ENCODE peak calls at places on chromosomes 5 and 9, in nine cellular contexts. N, F, R, B, S, W, Z, K and Q are unnamed samples.

GRCh38 chr9:137316012-137316981 is 14.2 kb upstream of the NRARP start:
- DNase-seq in N (peak; percentile 65), F (peak; percentile 97), R (no peak), B (no peak), S (peak; percentile 80), W (no peak), Z (no peak), K (no peak), Q (no peak)

GRCh38 chr9:78215706-78216105 is 20.2 kb upstream of the CEP78 start:
- DNase-seq in N (no peak), F (no peak), R (no peak), B (no peak), S (no peak), W (no peak), Z (no peak), K (peak; percentile 62), Q (no peak)

GRCh38 chr5:79173626-79174025 is 62.0 kb downstream of the BHMT start:
- DNase-seq in N (no peak), F (no peak), R (no peak), B (no peak), S (peak; percentile 36), W (no peak), Z (no peak), K (no peak), Q (no peak)

GRCh38 chr5:78486223-78486622 is 125.8 kb downstream of the SCAMP1 start:
- DNase-seq in N (no peak), F (no peak), R (no peak), B (no peak), S (no peak), W (no peak), Z (no peak), K (no peak), Q (no peak)

GRCh38 chr9:3962467-3962866 is 337.4 kb downstream of the GLIS3 start:
- DNase-seq in N (no peak), F (no peak), R (peak; percentile 8), B (no peak), S (no peak), W (peak; percentile 32), Z (no peak), K (peak; percentile 86), Q (no peak)

GRCh38 chr5:91469517-91470165 is 86.5 kb upstream of the ARRDC3 start:
- DNase-seq in N (no peak), F (no peak), R (no peak), B (no peak), S (no peak), W (peak; percentile 48), Z (no peak), K (peak; percentile 50), Q (no peak)

GRCh38 chr9:136995370-136995769 is 998 bp downstream of the CLIC3 start:
- DNase-seq in N (no peak), F (no peak), R (no peak), B (no peak), S (no peak), W (no peak), Z (no peak), K (no peak), Q (no peak)

GRCh38 chr5:175479125-175479881 is 943 bp downstream of the SFXN1 start:
- DNase-seq in N (no peak), F (no peak), R (no peak), B (no peak), S (no peak), W (no peak), Z (no peak), K (no peak), Q (no peak)

GRCh38 chr5:179860301-179860700 is 1.7 kb upstream of the MRNIP start:
- DNase-seq in N (no peak), F (no peak), R (no peak), B (no peak), S (no peak), W (no peak), Z (no peak), K (no peak), Q (no peak)

GRCh38 chr9:3912817-3913216 is 387.0 kb upstream of the RFX3 start:
- DNase-seq in N (no peak), F (no peak), R (no peak), B (no peak), S (no peak), W (peak; percentile 69), Z (no peak), K (peak; percentile 89), Q (no peak)

GRCh38 chr5:1995491-1995890 is 112.8 kb upstream of the IRX4 start:
- DNase-seq in N (no peak), F (no peak), R (no peak), B (no peak), S (no peak), W (no peak), Z (no peak), K (no peak), Q (no peak)

GRCh38 chr5:110441035-110441434 is 285.4 kb downstream of the TMEM232 start:
- DNase-seq in N (no peak), F (peak; percentile 6), R (no peak), B (no peak), S (peak; percentile 31), W (peak; percentile 20), Z (no peak), K (peak; percentile 19), Q (no peak)

GRCh38 chr5:33857037-33857436 is 34.8 kb downstream of the ADAMTS12 start:
- DNase-seq in N (no peak), F (no peak), R (no peak), B (no peak), S (no peak), W (no peak), Z (no peak), K (no peak), Q (no peak)

GRCh38 chr5:120146787-120147186 is 317.3 kb upstream of the PRR16 start:
- DNase-seq in N (no peak), F (no peak), R (no peak), B (no peak), S (no peak), W (no peak), Z (no peak), K (no peak), Q (no peak)

GRCh38 chr5:147949711-147950573 is 43.6 kb upstream of the C5orf46 start:
- DNase-seq in N (peak; percentile 63), F (peak; percentile 54), R (peak; percentile 4), B (no peak), S (peak; percentile 87), W (peak; percentile 46), Z (no peak), K (peak; percentile 50), Q (no peak)

GRCh38 chr5:173772407-173773059 is 115.6 kb upstream of the CPEB4 start:
- DNase-seq in N (no peak), F (no peak), R (no peak), B (no peak), S (no peak), W (no peak), Z (no peak), K (no peak), Q (no peak)

GRCh38 chr5:158478139-158478538 is 619.2 kb upstream of the CLINT1 start:
- DNase-seq in N (no peak), F (no peak), R (no peak), B (no peak), S (no peak), W (no peak), Z (no peak), K (no peak), Q (no peak)

GRCh38 chr9:70924905-70925547 is 196.4 kb downstream of the TRPM3 start:
- DNase-seq in N (peak; percentile 90), F (peak; percentile 22), R (peak; percentile 20), B (no peak), S (peak; percentile 74), W (peak; percentile 53), Z (no peak), K (peak; percentile 75), Q (no peak)

GRCh38 chr9:35277171-35277520 is 115.3 kb downstream of the UNC13B start:
- DNase-seq in N (peak; percentile 17), F (no peak), R (no peak), B (no peak), S (no peak), W (no peak), Z (no peak), K (no peak), Q (no peak)

GRCh38 chr5:99320461-99320860 is 391.7 kb upstream of the CHD1 start:
- DNase-seq in N (peak; percentile 9), F (no peak), R (no peak), B (no peak), S (no peak), W (no peak), Z (no peak), K (peak; percentile 1), Q (no peak)

GRCh38 chr9:80775515-80775914 is 913.8 kb downstream of the TLE1 start:
- DNase-seq in N (no peak), F (no peak), R (no peak), B (no peak), S (no peak), W (no peak), Z (no peak), K (peak; percentile 16), Q (no peak)

GRCh38 chr5:125059255-125060050 is 313.0 kb upstream of the ZNF608 start:
- DNase-seq in N (no peak), F (no peak), R (no peak), B (no peak), S (no peak), W (peak; percentile 82), Z (no peak), K (peak; percentile 66), Q (no peak)

GRCh38 chr5:126695081-126695480 is 81.9 kb upstream of the LMNB1 start:
- DNase-seq in N (no peak), F (no peak), R (no peak), B (no peak), S (no peak), W (no peak), Z (no peak), K (peak; percentile 19), Q (no peak)

GRCh38 chr9:120480707-120481106 is 99.3 kb downstream of the CDK5RAP2 start:
- DNase-seq in N (peak; percentile 10), F (no peak), R (peak; percentile 11), B (no peak), S (no peak), W (peak; percentile 44), Z (no peak), K (peak; percentile 74), Q (no peak)

GRCh38 chr9:92897323-92897722 is 19.5 kb upstream of the ZNF484 start:
- DNase-seq in N (no peak), F (no peak), R (no peak), B (no peak), S (no peak), W (no peak), Z (no peak), K (no peak), Q (no peak)

GRCh38 chr9:83231039-83231438 is 168.1 kb upstream of the RASEF start:
- DNase-seq in N (no peak), F (no peak), R (no peak), B (no peak), S (peak; percentile 37), W (peak; percentile 22), Z (no peak), K (no peak), Q (no peak)

GRCh38 chr9:13621871-13622564 is 342.5 kb upstream of the MPDZ start:
- DNase-seq in N (no peak), F (no peak), R (no peak), B (no peak), S (no peak), W (no peak), Z (no peak), K (no peak), Q (no peak)

GRCh38 chr9:94056442-94056974 is 27.8 kb upstream of the PTPDC1 start:
- DNase-seq in N (peak; percentile 58), F (no peak), R (no peak), B (no peak), S (peak; percentile 69), W (peak; percentile 54), Z (no peak), K (peak; percentile 64), Q (no peak)

GRCh38 chr9:81682797-81683196 is 6.5 kb downstream of the TLE1 start:
- DNase-seq in N (peak; percentile 76), F (no peak), R (no peak), B (no peak), S (no peak), W (peak; percentile 21), Z (no peak), K (peak; percentile 52), Q (no peak)

GRCh38 chr9:121692606-121693505 is 41.4 kb downstream of the DAB2IP start:
- DNase-seq in N (no peak), F (no peak), R (no peak), B (no peak), S (peak; percentile 55), W (peak; percentile 79), Z (no peak), K (peak; percentile 83), Q (no peak)

GRCh38 chr9:116193636-116194035 is 40.0 kb downstream of the PAPPA start:
- DNase-seq in N (peak; percentile 26), F (no peak), R (no peak), B (no peak), S (no peak), W (peak; percentile 78), Z (no peak), K (peak; percentile 92), Q (no peak)